ENCODE peak calls at places on chromosome 7, in six cellular contexts. D is colonic mucosa, P is heart left ventricle, C is ascending aorta, F is aorta, U is esophagus squamous epithelium. T is an unnamed sample.

GRCh38 chr7:106139253-106140251 is 27.4 kb upstream of the SYPL1 start:
- DNase-seq in D (no peak), P (peak; percentile 34), C (no peak), F (no peak), U (no peak), T (no peak)

GRCh38 chr7:75889223-75889825 is 10.5 kb downstream of the RHBDD2 start:
- DNase-seq in D (no peak), P (no peak), C (no peak), F (no peak), U (no peak), T (no peak)

GRCh38 chr7:132575987-132576722 is at the start of gene PLXNA4:
- DNase-seq in D (no peak), P (peak; percentile 10), C (no peak), F (peak; percentile 52), U (no peak), T (no peak)

GRCh38 chr7:22842973-22843372 is 20.3 kb upstream of the TOMM7 start:
- DNase-seq in D (no peak), P (no peak), C (no peak), F (no peak), U (no peak), T (no peak)

GRCh38 chr7:106829496-106829895 is 35.6 kb upstream of the PIK3CG start:
- DNase-seq in D (no peak), P (no peak), C (no peak), F (no peak), U (no peak), T (no peak)

GRCh38 chr7:80960228-80960627 is 41.4 kb upstream of the SEMA3C start:
- DNase-seq in D (no peak), P (no peak), C (no peak), F (no peak), U (no peak), T (no peak)

GRCh38 chr7:90346326-90347125 is at the start of gene GTPBP10:
- DNase-seq in D (peak; percentile 96), P (peak; percentile 94), C (peak; percentile 60), F (peak; percentile 96), U (peak; percentile 64), T (peak; percentile 90)

GRCh38 chr7:107870427-107871000 is 20.5 kb upstream of the DLD start:
- DNase-seq in D (no peak), P (no peak), C (no peak), F (no peak), U (no peak), T (no peak)

GRCh38 chr7:31408120-31408729 is 67.7 kb upstream of the NEUROD6 start:
- DNase-seq in D (no peak), P (no peak), C (no peak), F (no peak), U (no peak), T (no peak)

GRCh38 chr7:378551-379455 is 88.8 kb downstream of the FOXL3 start:
- DNase-seq in D (peak; percentile 39), P (peak; percentile 8), C (no peak), F (peak; percentile 47), U (no peak), T (no peak)

GRCh38 chr7:99000196-99000903 is 122.0 kb downstream of the TRRAP start:
- DNase-seq in D (no peak), P (no peak), C (no peak), F (peak; percentile 37), U (no peak), T (no peak)

GRCh38 chr7:142883571-142884284 is 1.8 kb downstream of the TRPV6 start:
- DNase-seq in D (no peak), P (no peak), C (no peak), F (no peak), U (no peak), T (no peak)

GRCh38 chr7:39560997-39561396 is 5.2 kb upstream of the YAE1 start:
- DNase-seq in D (no peak), P (no peak), C (no peak), F (no peak), U (no peak), T (no peak)

GRCh38 chr7:34091330-34091917 is 186.1 kb downstream of the BMPER start:
- DNase-seq in D (peak; percentile 31), P (no peak), C (no peak), F (no peak), U (no peak), T (peak; percentile 14)

GRCh38 chr7:116772423-116772852 is 89.9 kb upstream of the CAPZA2 start:
- DNase-seq in D (no peak), P (no peak), C (no peak), F (no peak), U (no peak), T (no peak)

GRCh38 chr7:36939816-36940215 is 215.5 kb upstream of the AOAH start:
- DNase-seq in D (no peak), P (no peak), C (no peak), F (no peak), U (no peak), T (no peak)

GRCh38 chr7:20744913-20745587 is 41.6 kb downstream of the SP8 start:
- DNase-seq in D (no peak), P (no peak), C (no peak), F (no peak), U (no peak), T (peak; percentile 67)

GRCh38 chr7:156610601-156611000 is 30.0 kb upstream of the RNF32 start:
- DNase-seq in D (no peak), P (no peak), C (no peak), F (no peak), U (no peak), T (no peak)

GRCh38 chr7:17144313-17144712 is 154.1 kb upstream of the AHR start:
- DNase-seq in D (no peak), P (no peak), C (no peak), F (no peak), U (no peak), T (no peak)

GRCh38 chr7:107563072-107563760 is 504 bp downstream of the COG5 start:
- DNase-seq in D (no peak), P (no peak), C (peak; percentile 21), F (no peak), U (no peak), T (no peak)

GRCh38 chr7:140209866-140210609 is 33.3 kb upstream of the KDM7A start:
- DNase-seq in D (peak; percentile 37), P (peak; percentile 32), C (no peak), F (peak; percentile 84), U (peak; percentile 22), T (no peak)

GRCh38 chr7:30931161-30931926 is 19.7 kb downstream of the AQP1 start:
- DNase-seq in D (peak; percentile 15), P (no peak), C (no peak), F (no peak), U (no peak), T (no peak)

GRCh38 chr7:585873-586272 is 66.2 kb upstream of the PDGFA start:
- DNase-seq in D (no peak), P (no peak), C (no peak), F (peak; percentile 23), U (no peak), T (no peak)

GRCh38 chr7:154183482-154183881 is 131.3 kb downstream of the DPP6 start:
- DNase-seq in D (no peak), P (no peak), C (no peak), F (no peak), U (no peak), T (no peak)
- H3K4me1 ChIP-seq in D (no peaks in the 10 kb centered on the region), P (no peaks in the 10 kb centered on the region), C (no peaks in the 10 kb centered on the region), F (no peaks in the 10 kb centered on the region), U (no peaks in the 10 kb centered on the region), T (no peaks in the 10 kb centered on the region)

GRCh38 chr7:64876792-64877713 is 26.0 kb upstream of the ZNF273 start:
- DNase-seq in D (peak; percentile 42), P (peak; percentile 38), C (no peak), F (peak; percentile 75), U (no peak), T (no peak)
- H3K9me3 ChIP-seq in D (no peaks in the 10 kb centered on the region), P (no peaks in the 10 kb centered on the region), C (no peaks in the 10 kb centered on the region), F (no peaks in the 10 kb centered on the region), U (peaks cover 21% of the 10 kb centered on the region), T (no peaks in the 10 kb centered on the region)

DNA sequence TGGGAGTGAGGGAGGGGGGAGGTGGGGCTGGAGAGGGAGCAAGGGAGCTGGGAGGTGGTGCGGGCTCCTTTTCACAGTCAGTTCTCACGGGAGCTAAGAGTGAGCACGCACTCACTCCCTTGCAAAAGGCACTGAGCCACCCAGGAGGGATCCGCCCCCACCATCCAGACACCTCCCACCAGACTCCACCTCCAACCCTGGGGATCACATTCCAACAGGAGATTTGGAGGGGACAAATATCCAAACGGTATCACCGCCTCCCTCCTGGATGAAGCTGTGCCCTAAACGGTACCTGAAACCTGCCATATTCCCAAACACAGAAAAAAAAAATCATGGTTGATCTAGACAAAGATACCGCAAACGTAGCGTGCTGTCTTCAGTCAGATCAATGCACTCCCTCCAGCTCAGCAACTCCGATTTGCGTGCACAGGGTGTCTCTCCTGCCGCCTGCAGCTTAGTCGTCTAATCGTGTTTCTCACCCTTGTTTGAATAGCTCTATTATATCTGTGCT is 20.3 kb upstream of the PRKAG2 start:
- DNase-seq in D (peak; percentile 66), P (no peak), C (no peak), F (no peak), U (no peak), T (peak; percentile 6)
- H3K4me3 ChIP-seq in D (no peak overlapping the region), P (no peak overlapping the region), C (no peak overlapping the region), F (no peak overlapping the region), U (no peak overlapping the region), T (no peak overlapping the region)

DNA sequence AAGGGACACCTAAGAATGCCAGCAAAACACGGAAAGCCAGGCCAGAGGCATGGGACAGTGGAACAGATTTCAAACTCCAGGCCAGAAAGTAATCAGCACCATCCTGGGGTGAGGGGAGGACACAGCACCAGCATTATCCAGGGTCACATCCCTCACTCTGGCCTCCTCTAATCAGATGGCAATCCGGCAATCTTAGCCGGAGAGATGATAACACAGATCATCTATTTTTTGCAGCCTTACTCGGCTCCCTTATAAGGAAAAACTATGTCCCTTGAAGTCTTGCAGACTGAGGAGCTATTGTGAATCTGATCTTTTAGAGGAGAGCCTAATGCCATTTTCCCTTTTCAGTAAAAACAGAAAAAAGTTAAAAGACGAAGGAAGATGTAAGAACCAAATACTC is 16.5 kb downstream of the TRIL start:
- DNase-seq in D (no peak), P (no peak), C (no peak), F (no peak), U (no peak), T (no peak)
- H3K4me1 ChIP-seq in D (no peaks in the 10 kb centered on the region), P (peaks cover 14% of the 10 kb centered on the region), C (no peaks in the 10 kb centered on the region), F (no peaks in the 10 kb centered on the region), U (no peaks in the 10 kb centered on the region), T (no peaks in the 10 kb centered on the region)

DNA sequence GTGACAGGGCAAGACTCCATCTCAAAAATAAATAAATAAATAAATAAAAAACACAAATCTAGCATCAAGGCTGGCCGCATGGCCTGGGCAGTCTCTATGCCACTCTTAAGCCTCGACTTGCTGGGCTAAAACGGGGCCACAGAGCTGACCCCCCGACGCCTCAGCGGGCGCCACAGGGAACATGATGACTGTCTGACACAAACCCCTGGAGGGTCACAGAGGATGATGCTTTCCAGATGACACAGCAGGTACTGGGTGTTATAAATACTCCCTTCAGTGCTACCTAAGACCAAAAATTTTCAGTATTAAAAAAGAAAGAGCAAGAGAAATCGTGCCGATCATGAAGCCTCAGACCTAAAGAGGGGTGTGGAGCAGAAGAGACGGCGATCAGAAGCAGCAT is 176.8 kb downstream of the MAD1L1 start:
- DNase-seq in D (no peak), P (no peak), C (no peak), F (no peak), U (no peak), T (no peak)
- H3K9me3 ChIP-seq in D (no peaks in the 10 kb centered on the region), P (no peaks in the 10 kb centered on the region), C (no peaks in the 10 kb centered on the region), F (peaks cover 3% of the 10 kb centered on the region), U (peaks cover 9% of the 10 kb centered on the region), T (no peaks in the 10 kb centered on the region)

GRCh38 chr7:2646680-2647571 is 15.1 kb downstream of the TTYH3 start:
- DNase-seq in D (no peak), P (no peak), C (no peak), F (no peak), U (no peak), T (no peak)
- H3K4me3 ChIP-seq in D (no peak overlapping the region), P (no peak overlapping the region), C (no peak overlapping the region), F (no peak overlapping the region), U (no peak overlapping the region), T (no peak overlapping the region)

GRCh38 chr7:128349121-128349825 is 5.6 kb upstream of the RBM28 start:
- DNase-seq in D (no peak), P (no peak), C (no peak), F (no peak), U (no peak), T (no peak)
- H3K4me1 ChIP-seq in D (peaks cover 3% of the 10 kb centered on the region), P (no peaks in the 10 kb centered on the region), C (peaks cover 10% of the 10 kb centered on the region), F (no peaks in the 10 kb centered on the region), U (peaks cover 5% of the 10 kb centered on the region), T (no peaks in the 10 kb centered on the region)

T was measured in HAP-1.